ENCODE peak calls at places on chromosomes 2 and 18, in ten cellular contexts. A, W, J, S, E, Y, P, U, F and Z are unnamed samples.

GRCh38 chr18:13285874-13286273 is 67.3 kb downstream of the LDLRAD4 start:
- DNase-seq in A (no peak), W (no peak), J (no peak), S (no peak), E (no peak), Y (no peak), P (no peak), U (no peak), F (no peak), Z (no peak)

GRCh38 chr2:208441951-208442350 is 35.4 kb downstream of the PTH2R start:
- DNase-seq in A (no peak), W (no peak), J (no peak), S (no peak), E (no peak), Y (no peak), P (no peak), U (no peak), F (no peak), Z (no peak)

GRCh38 chr2:25308599-25308998 is 33.1 kb downstream of the DNMT3A start:
- DNase-seq in A (no peak), W (no peak), J (no peak), S (no peak), E (no peak), Y (no peak), P (no peak), U (no peak), F (no peak), Z (no peak)

GRCh38 chr18:3150274-3150673 is 69.5 kb downstream of the MYOM1 start:
- DNase-seq in A (no peak), W (no peak), J (no peak), S (no peak), E (no peak), Y (no peak), P (no peak), U (no peak), F (no peak), Z (peak)

GRCh38 chr2:163723881-163724280 is 11.9 kb downstream of the FIGN start:
- DNase-seq in A (peak), W (no peak), J (no peak), S (no peak), E (no peak), Y (no peak), P (no peak), U (no peak), F (no peak), Z (no peak)

GRCh38 chr2:128635361-128635900 is 316.8 kb upstream of the HS6ST1 start:
- DNase-seq in A (no peak), W (no peak), J (no peak), S (no peak), E (no peak), Y (no peak), P (no peak), U (no peak), F (no peak), Z (no peak)

GRCh38 chr2:45269149-45269793 is 260.0 kb upstream of the SIX2 start:
- DNase-seq in A (no peak), W (no peak), J (no peak), S (no peak), E (peak), Y (no peak), P (no peak), U (no peak), F (no peak), Z (no peak)

GRCh38 chr2:69798909-69799526 is 30.4 kb upstream of the GMCL1 start:
- DNase-seq in A (no peak), W (no peak), J (no peak), S (no peak), E (peak), Y (no peak), P (no peak), U (no peak), F (no peak), Z (no peak)

GRCh38 chr2:68475110-68475509 is 7.7 kb downstream of the APLF start:
- DNase-seq in A (no peak), W (no peak), J (no peak), S (no peak), E (no peak), Y (no peak), P (no peak), U (no peak), F (no peak), Z (peak)

GRCh38 chr2:238174701-238175100 is 15.9 kb downstream of the ERFE start:
- DNase-seq in A (no peak), W (no peak), J (no peak), S (no peak), E (no peak), Y (no peak), P (no peak), U (peak), F (no peak), Z (no peak)

GRCh38 chr2:104849618-104850097 is 4.3 kb upstream of the POU3F3 start:
- DNase-seq in A (peak), W (no peak), J (peak), S (peak), E (peak), Y (peak), P (no peak), U (peak), F (no peak), Z (peak)

GRCh38 chr2:164824865-164825264 is 16.8 kb downstream of the COBLL1 start:
- DNase-seq in A (peak), W (no peak), J (no peak), S (no peak), E (peak), Y (no peak), P (no peak), U (no peak), F (no peak), Z (no peak)

GRCh38 chr2:189115126-189115525 is 64.4 kb downstream of the COL5A2 start:
- DNase-seq in A (no peak), W (no peak), J (no peak), S (no peak), E (peak), Y (no peak), P (no peak), U (no peak), F (no peak), Z (peak)

GRCh38 chr2:71154798-71155197 is 24.4 kb downstream of the MPHOSPH10 start:
- DNase-seq in A (no peak), W (no peak), J (peak), S (peak), E (peak), Y (peak), P (no peak), U (no peak), F (peak), Z (no peak)

GRCh38 chr2:123363076-123363475 is 662.0 kb upstream of the CNTNAP5 start:
- DNase-seq in A (peak), W (no peak), J (no peak), S (no peak), E (no peak), Y (no peak), P (no peak), U (no peak), F (no peak), Z (no peak)

GRCh38 chr2:85291425-85292023 is 36.3 kb downstream of the TGOLN2 start:
- DNase-seq in A (no peak), W (no peak), J (no peak), S (no peak), E (no peak), Y (no peak), P (no peak), U (no peak), F (no peak), Z (no peak)